ENCODE peak calls at places on chromosomes 11 and 22, in four cellular contexts. M is SK-N-SH; R is right lobe of liver; Y is CD8-positive, alpha-beta memory T cell. B is an unnamed sample.
A peak's percentile ranks its signal among the peaks of the same experiment; 100 is the strongest.

GRCh38 chr11:2192435-2192834 is 20.8 kb upstream of the TH start:
- DNase-seq in M (no peak), Y (no peak), R (no peak), B (no peak)

GRCh38 chr11:36362902-36363301 is 66.8 kb downstream of the PRR5L start:
- DNase-seq in R (no peak), Y (no peak), M (no peak), B (no peak)

GRCh38 chr11:69949327-69949726 is 128.8 kb upstream of the ANO1 start:
- DNase-seq in Y (no peak), R (no peak), M (no peak), B (no peak)

GRCh38 chr11:45027312-45027711 is 76.6 kb upstream of the TP53I11 start:
- DNase-seq in R (no peak), Y (no peak), M (no peak), B (no peak)

GRCh38 chr11:7385532-7385931 is 99.8 kb upstream of the OLFML1 start:
- DNase-seq in M (no peak), Y (no peak), R (no peak), B (no peak)

GRCh38 chr11:7977251-7977917 is 9.8 kb upstream of the EIF3F start:
- DNase-seq in Y (no peak), M (no peak), R (no peak), B (no peak)

GRCh38 chr22:32591620-32592019 is 117.0 kb downstream of the FBXO7 start:
- DNase-seq in Y (no peak), M (no peak), R (no peak), B (no peak)

GRCh38 chr11:103940542-103940941 is 95.9 kb upstream of the DDI1 start:
- DNase-seq in R (no peak), Y (no peak), M (no peak), B (no peak)

GRCh38 chr22:21641417-21641794 is 696 bp upstream of the SDF2L1 start:
- DNase-seq in R (peak; percentile 62), M (peak; percentile 76), Y (no peak), B (no peak)

GRCh38 chr22:47588583-47588970 is 826.1 kb downstream of the TBC1D22A start:
- DNase-seq in Y (no peak), M (no peak), R (peak; percentile 21), B (no peak)

GRCh38 chr11:46119352-46120216 is 1.7 kb downstream of the PHF21A start:
- DNase-seq in M (peak; percentile 70), R (peak; percentile 53), Y (peak; percentile 48), B (peak; percentile 80)

GRCh38 chr11:1881442-1882264 is 10.0 kb downstream of the PRR33 start:
- DNase-seq in Y (no peak), M (no peak), R (peak; percentile 48), B (no peak)

GRCh38 chr11:102279641-102280170 is 37.6 kb upstream of the BIRC3 start:
- DNase-seq in Y (no peak), R (no peak), M (no peak), B (peak; percentile 59)

GRCh38 chr11:12585861-12586260 is 88.4 kb upstream of the TEAD1 start:
- DNase-seq in R (peak; percentile 87), M (no peak), Y (no peak), B (no peak)

GRCh38 chr11:59158206-59159068 is 13.5 kb upstream of the DTX4 start:
- DNase-seq in Y (peak; percentile 27), R (peak; percentile 60), M (peak; percentile 66), B (peak; percentile 53)

GRCh38 chr22:31321421-31321820 is 24.7 kb downstream of the PATZ1 start:
- DNase-seq in Y (no peak), M (no peak), R (no peak), B (no peak)

GRCh38 chr11:90874281-90874680 is 651.4 kb upstream of the CHORDC1 start:
- DNase-seq in R (no peak), Y (no peak), M (no peak), B (no peak)

GRCh38 chr11:35526370-35526792 is 965 bp upstream of the PAMR1 start:
- DNase-seq in Y (no peak), R (no peak), M (no peak), B (no peak)

GRCh38 chr11:90491466-90491865 is 268.6 kb upstream of the CHORDC1 start:
- DNase-seq in Y (no peak), M (no peak), R (no peak), B (no peak)

GRCh38 chr11:11415786-11416390 is 62.8 kb upstream of the CSNK2A3 start:
- DNase-seq in Y (no peak), M (no peak), R (no peak), B (no peak)

GRCh38 chr11:33829430-33830141 is 55.3 kb upstream of the FBXO3 start:
- DNase-seq in R (no peak), M (peak; percentile 78), Y (peak; percentile 19), B (peak; percentile 44)

GRCh38 chr22:25390297-25391240 is 171.1 kb downstream of the CRYBB2 start:
- DNase-seq in R (peak; percentile 88), Y (no peak), M (no peak), B (no peak)

GRCh38 chr11:93221539-93221938 is 23.7 kb upstream of the SLC36A4 start:
- DNase-seq in Y (no peak), R (no peak), M (no peak), B (no peak)

GRCh38 chr22:44402196-44403111 is 89.7 kb upstream of the SHISAL1 start:
- DNase-seq in M (peak; percentile 11), Y (no peak), R (peak; percentile 26), B (no peak)

GRCh38 chr22:47357493-47357892 is 595.0 kb downstream of the TBC1D22A start:
- DNase-seq in Y (no peak), M (no peak), R (peak; percentile 14), B (no peak)

GRCh38 chr11:46105902-46106301 is 15.4 kb downstream of the PHF21A start:
- DNase-seq in M (no peak), Y (no peak), R (no peak), B (no peak)

GRCh38 chr11:34449013-34449412 is 10.3 kb downstream of the CAT start:
- DNase-seq in Y (no peak), R (no peak), M (no peak), B (peak; percentile 13)

GRCh38 chr22:23494593-23495266 is 85.4 kb downstream of the IGLL1 start:
- DNase-seq in R (no peak), M (no peak), Y (no peak), B (no peak)

GRCh38 chr11:103367650-103368049 is 258.4 kb downstream of the DYNC2H1 start:
- DNase-seq in R (no peak), M (no peak), Y (no peak), B (no peak)

DNA sequence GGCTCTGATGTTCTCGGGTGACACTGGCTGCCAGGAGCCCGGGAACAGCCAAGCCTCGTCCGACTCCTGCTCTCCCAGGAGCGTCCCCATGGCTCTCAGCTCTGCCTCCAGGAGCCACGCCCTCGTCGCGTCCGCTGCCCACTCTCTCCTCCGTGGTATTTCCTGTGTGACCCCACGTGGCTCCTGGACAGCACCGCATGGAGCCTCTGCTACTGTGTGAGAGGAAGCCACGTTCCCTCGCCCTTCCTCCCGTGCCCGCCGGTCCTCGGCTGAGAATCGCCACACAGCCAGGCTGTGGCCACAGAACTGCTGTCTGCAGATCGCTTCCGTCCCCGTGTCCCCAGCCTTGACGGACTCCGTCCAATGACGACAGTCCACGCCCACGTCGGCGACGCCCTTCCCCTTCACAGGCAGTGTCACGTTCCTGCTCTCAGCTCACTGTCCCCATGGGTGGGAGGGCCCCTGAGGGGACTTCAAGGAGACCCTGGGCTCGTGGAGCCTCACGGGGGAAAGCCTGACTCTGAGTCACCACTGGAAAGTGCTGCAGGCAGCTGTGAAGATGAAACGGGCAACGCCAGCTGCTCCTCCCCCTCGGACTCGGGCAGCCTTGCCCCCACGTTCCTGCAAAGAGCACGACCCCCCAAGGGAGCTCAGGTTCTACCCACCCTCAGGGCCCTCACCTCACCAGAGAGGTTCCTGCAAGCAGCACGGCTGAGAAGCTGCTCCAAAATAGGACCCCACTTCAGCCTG is 458.5 kb downstream of the BRD1 start:
- DNase-seq in Y (no peak), R (no peak), M (peak; percentile 70), B (no peak)
- H3K4me3 ChIP-seq in Y (no peak overlapping the region), R (no peak overlapping the region), M (peak overlapping the region; percentile 33), B (no peak overlapping the region)

GRCh38 chr22:42700901-42701300 is 19.8 kb downstream of the A4GALT start:
- DNase-seq in R (no peak), Y (no peak), M (no peak), B (no peak)

GRCh38 chr22:42697542-42698013 is 23.1 kb downstream of the A4GALT start:
- DNase-seq in M (no peak), R (no peak), Y (no peak), B (no peak)

GRCh38 chr22:42700355-42700754 is 20.3 kb downstream of the A4GALT start:
- DNase-seq in M (no peak), Y (no peak), R (no peak), B (no peak)

GRCh38 chr22:42699953-42700352 is 20.7 kb downstream of the A4GALT start:
- DNase-seq in Y (no peak), M (no peak), R (no peak), B (no peak)

GRCh38 chr22:42699281-42699681 is 21.4 kb downstream of the A4GALT start:
- DNase-seq in M (no peak), Y (no peak), R (no peak), B (no peak)
- H3K4me1 ChIP-seq in M (no peaks in the 10 kb centered on the region), Y (no peaks in the 10 kb centered on the region), R (no peaks in the 10 kb centered on the region), B (no peaks in the 10 kb centered on the region)

DNA sequence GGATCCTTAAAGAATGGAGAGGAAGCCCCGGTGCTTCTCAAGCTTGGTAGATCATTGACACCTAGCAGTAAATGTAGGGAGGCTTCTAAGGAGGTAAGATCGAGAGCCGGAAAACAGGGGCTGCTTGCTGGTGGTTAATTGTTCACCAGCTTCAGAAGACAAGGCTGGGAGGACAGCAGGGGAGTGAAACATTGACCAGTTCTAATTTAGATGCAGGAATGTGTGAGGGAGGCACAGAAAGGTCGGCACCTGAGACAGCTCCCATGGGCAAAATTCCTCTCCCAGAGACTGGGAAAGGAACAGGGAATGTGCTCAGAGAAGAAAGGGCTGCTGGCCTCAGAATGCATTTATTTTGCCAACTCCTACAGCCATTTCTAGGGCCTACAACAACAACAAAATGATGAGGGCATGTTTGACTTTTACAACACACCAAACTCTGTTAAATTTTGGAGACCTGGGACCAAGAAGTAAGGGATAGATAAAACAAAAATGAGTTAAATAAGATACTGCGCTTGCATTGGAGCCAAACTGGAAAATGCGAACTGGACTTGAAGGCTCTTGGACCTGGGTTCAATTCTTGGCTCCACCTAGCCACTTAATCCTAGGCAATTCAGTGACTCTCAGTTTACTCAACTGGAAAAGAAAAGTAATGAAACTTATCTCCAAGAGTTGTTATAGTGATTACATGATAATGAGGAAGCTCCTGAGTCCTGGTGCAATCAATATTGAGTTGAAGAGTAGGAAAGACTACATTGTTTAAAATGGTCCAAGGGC is 31.0 kb downstream of the FZD4 start:
- DNase-seq in M (no peak), R (no peak), Y (no peak), B (no peak)
- H3K27ac ChIP-seq in M (peak overlapping the region; percentile 16), R (no peak overlapping the region), Y (peak overlapping the region; percentile 14), B (no peak overlapping the region)

DNA sequence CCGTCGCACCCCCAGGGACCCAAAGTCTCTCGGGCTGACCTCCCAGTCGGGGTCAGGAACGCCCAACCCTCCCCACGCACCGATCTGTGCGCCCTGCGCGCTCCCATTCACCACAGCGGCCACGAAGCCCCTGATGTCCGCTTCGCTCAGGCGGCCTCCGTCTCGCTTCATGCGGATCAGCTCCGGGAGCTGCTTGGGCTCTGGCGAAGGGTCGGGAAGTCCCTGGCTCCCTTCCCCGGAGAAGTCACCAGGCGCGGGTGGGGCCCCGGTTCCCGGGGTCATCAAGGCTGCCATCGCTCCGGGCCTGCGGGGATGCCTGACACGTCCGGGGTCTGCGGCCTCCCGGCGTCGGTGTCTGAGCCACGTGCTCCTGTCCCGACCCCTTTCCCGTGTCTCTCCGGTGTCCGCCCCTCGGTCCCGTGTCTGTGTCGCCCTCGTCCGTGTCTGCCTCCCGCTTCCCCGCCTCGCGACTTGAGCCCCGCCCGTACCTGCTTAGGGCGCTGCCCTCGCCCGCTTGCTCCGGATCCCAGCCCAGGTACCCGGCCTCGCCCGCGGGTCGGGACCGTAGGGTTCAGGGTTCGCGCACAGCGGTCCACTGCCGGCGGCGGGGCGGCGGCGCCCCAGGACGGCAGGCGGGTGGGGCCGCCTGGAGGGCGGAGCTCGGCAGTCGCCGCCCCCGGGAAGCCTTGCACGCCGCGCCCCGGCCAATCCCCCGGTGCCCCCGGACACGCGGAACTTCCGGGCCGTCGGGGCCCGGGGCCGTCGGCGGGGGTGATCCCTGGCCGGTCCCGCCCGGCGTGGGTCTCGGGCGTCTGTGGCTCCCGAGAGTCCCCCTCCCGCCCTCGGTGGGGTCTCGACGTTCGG is at the start of gene TYMP:
- DNase-seq in Y (peak; percentile 61), M (no peak), R (peak; percentile 91), B (peak; percentile 67)
- H3K4me3 ChIP-seq in Y (peak within 1 kb of the TSS; percentile 84), M (no peak within 1 kb of the TSS), R (peak within 1 kb of the TSS; percentile 76), B (no peak within 1 kb of the TSS)